ENCODE peak calls at places on chromosomes 2 and 18, in six cellular contexts. C, P, H, V, M and D are unnamed samples.
A peak's percentile ranks its signal among the peaks of the same experiment; 100 is the strongest.

GRCh38 chr2:192250961-192251360 is 56.2 kb upstream of the TMEFF2 start:
- DNase-seq in C (no peak), P (no peak), H (no peak), V (no peak), M (no peak), D (no peak)

GRCh38 chr2:223760838-223761502 is 76.4 kb downstream of the AP1S3 start:
- DNase-seq in C (peak; percentile 96), P (peak; percentile 97), H (no peak), V (no peak), M (no peak), D (peak; percentile 56)

GRCh38 chr2:108978709-108979111 is 10.3 kb downstream of the EDAR start:
- DNase-seq in C (no peak), P (peak; percentile 75), H (no peak), V (no peak), M (no peak), D (no peak)

GRCh38 chr2:215019521-215020145 is 118.8 kb downstream of the ABCA12 start:
- DNase-seq in C (no peak), P (no peak), H (no peak), V (no peak), M (no peak), D (no peak)

GRCh38 chr2:40482091-40482490 is 30.2 kb upstream of the SLC8A1 start:
- DNase-seq in C (no peak), P (no peak), H (no peak), V (no peak), M (no peak), D (no peak)

GRCh38 chr2:157894694-157895450 is 18.7 kb upstream of the ACVR1 start:
- DNase-seq in C (peak; percentile 38), P (peak; percentile 86), H (no peak), V (no peak), M (no peak), D (no peak)

GRCh38 chr2:173149491-173149890 is 73.8 kb downstream of the MAP3K20 start:
- DNase-seq in C (no peak), P (no peak), H (no peak), V (no peak), M (no peak), D (peak; percentile 51)

GRCh38 chr2:68185541-68186164 is 28.0 kb downstream of the PNO1 start:
- DNase-seq in C (peak; percentile 47), P (peak; percentile 27), H (no peak), V (peak; percentile 61), M (no peak), D (peak; percentile 57)

GRCh38 chr2:190528521-190529001 is 6.0 kb downstream of the NEMP2 start:
- DNase-seq in C (no peak), P (peak; percentile 91), H (no peak), V (no peak), M (no peak), D (no peak)

GRCh38 chr2:25204190-25204838 is 35.9 kb upstream of the POMC start:
- DNase-seq in C (no peak), P (no peak), H (no peak), V (peak; percentile 70), M (no peak), D (no peak)

GRCh38 chr2:239305222-239305575 is 95.6 kb downstream of the HDAC4 start:
- DNase-seq in C (no peak), P (no peak), H (no peak), V (no peak), M (no peak), D (no peak)

GRCh38 chr18:49111191-49111988 is 160.6 kb upstream of the SMAD7 start:
- DNase-seq in C (no peak), P (no peak), H (no peak), V (no peak), M (no peak), D (no peak)

GRCh38 chr18:24552218-24552617 is 91.8 kb downstream of the HRH4 start:
- DNase-seq in C (no peak), P (peak; percentile 22), H (no peak), V (no peak), M (no peak), D (no peak)

GRCh38 chr2:49108851-49109250 is 45.5 kb downstream of the FSHR start:
- DNase-seq in C (no peak), P (no peak), H (peak; percentile 68), V (no peak), M (no peak), D (no peak)

GRCh38 chr2:136305517-136306192 is 187.7 kb upstream of the CXCR4 start:
- DNase-seq in C (peak; percentile 53), P (peak; percentile 19), H (peak; percentile 79), V (no peak), M (no peak), D (peak; percentile 71)

GRCh38 chr2:43142921-43143438 is 83.4 kb downstream of the ZFP36L2 start:
- DNase-seq in C (no peak), P (no peak), H (no peak), V (no peak), M (no peak), D (peak; percentile 24)